ENCODE peak calls at places on chromosomes 7 and 10, in nine cellular contexts. B is Caki2; K is HS-27A; P is AG08395; F is stimulated activated CD8-positive, alpha-beta memory T cell treated with anti-CD3 and anti-CD28 coated beads, Interleukin-15, amount 100 ng/mL, for 24 hours; E is left lung; L is astrocyte of the spinal cord; X is GM23248; Q is hippocampal formation. U is an unnamed sample.

GRCh38 chr7:99379043-99379577 is 4.6 kb downstream of the ARPC1B start:
- DNase-seq in Q (peak; percentile 18), L (peak; percentile 87), X (peak; percentile 98), B (peak; percentile 81), K (no peak), P (peak; percentile 92), E (no peak), F (no peak), U (no peak)

GRCh38 chr7:51017576-51018535 is 235.2 kb upstream of the GRB10 start:
- DNase-seq in K (no peak), F (no peak), B (no peak), P (no peak), Q (no peak), E (no peak), X (no peak), L (no peak), U (no peak)

GRCh38 chr7:150399861-150400778 is 21.0 kb downstream of the ZNF775 start:
- DNase-seq in L (no peak), Q (no peak), X (peak; percentile 77), B (peak; percentile 96), E (peak; percentile 41), P (peak; percentile 43), K (no peak), F (no peak), U (no peak)

GRCh38 chr10:70675496-70676161 is 3.3 kb downstream of the ADAMTS14 start:
- DNase-seq in K (no peak), B (no peak), L (no peak), X (no peak), Q (no peak), E (no peak), F (no peak), P (no peak), U (no peak)

GRCh38 chr7:30912021-30912420 is 368 bp downstream of the AQP1 start:
- DNase-seq in P (no peak), E (peak; percentile 77), X (no peak), K (no peak), B (no peak), F (no peak), Q (no peak), L (no peak), U (no peak)

GRCh38 chr7:159147687-159148086 is 3.0 kb upstream of the VIPR2 start:
- DNase-seq in L (no peak), Q (no peak), E (no peak), K (no peak), P (no peak), B (no peak), F (no peak), X (no peak), U (no peak)

GRCh38 chr10:71217266-71218045 is 5.1 kb downstream of the UNC5B start:
- DNase-seq in X (peak; percentile 62), P (no peak), L (peak; percentile 29), E (no peak), B (no peak), F (no peak), K (no peak), Q (no peak), U (no peak)

GRCh38 chr7:44290250-44290616 is 35.2 kb downstream of the CAMK2B start:
- DNase-seq in X (no peak), K (no peak), Q (no peak), P (no peak), F (no peak), E (no peak), L (no peak), B (no peak), U (no peak)

GRCh38 chr10:61400524-61400923 is 52.7 kb downstream of the TMEM26 start:
- DNase-seq in Q (no peak), P (no peak), K (no peak), B (no peak), F (no peak), E (no peak), X (peak; percentile 9), L (no peak), U (no peak)

GRCh38 chr7:50555594-50556140 is 9.5 kb downstream of the DDC start:
- DNase-seq in E (no peak), Q (no peak), P (no peak), K (no peak), X (no peak), F (no peak), L (no peak), B (no peak), U (no peak)

GRCh38 chr10:44801383-44802327 is 109.5 kb upstream of the TMEM72 start:
- DNase-seq in X (peak; percentile 67), P (peak; percentile 39), B (peak; percentile 95), F (no peak), K (peak; percentile 75), E (peak; percentile 91), Q (no peak), L (peak; percentile 94), U (no peak)

GRCh38 chr7:32298403-32299132 is 191.6 kb downstream of the LSM5 start:
- DNase-seq in K (no peak), Q (no peak), F (no peak), X (peak; percentile 7), B (no peak), E (peak; percentile 74), P (no peak), L (no peak), U (no peak)

GRCh38 chr7:106756884-106757283 is 95.9 kb upstream of the CCDC71L start:
- DNase-seq in P (no peak), K (no peak), Q (no peak), B (no peak), E (no peak), L (no peak), F (no peak), X (no peak), U (no peak)

GRCh38 chr10:113347508-113347907 is 205.3 kb upstream of the HABP2 start:
- DNase-seq in F (no peak), X (peak; percentile 25), B (no peak), K (no peak), P (no peak), Q (peak; percentile 10), E (no peak), L (no peak), U (no peak)

GRCh38 chr7:28674359-28674782 is 262.1 kb downstream of the CREB5 start:
- DNase-seq in X (peak; percentile 9), F (no peak), B (peak; percentile 24), K (no peak), L (no peak), E (no peak), Q (no peak), P (no peak), U (no peak)

GRCh38 chr7:45267262-45267661 is 109.7 kb downstream of the RAMP3 start:
- DNase-seq in E (no peak), F (no peak), K (no peak), P (peak; percentile 31), L (peak; percentile 3), X (peak; percentile 23), B (no peak), Q (no peak), U (no peak)

GRCh38 chr10:104117839-104118323 is 4.1 kb upstream of the SFR1 start:
- DNase-seq in P (no peak), B (peak; percentile 81), L (peak; percentile 69), F (no peak), E (no peak), K (no peak), X (peak; percentile 88), Q (no peak), U (no peak)

GRCh38 chr10:75021851-75022250 is 89.6 kb upstream of the SAMD8 start:
- DNase-seq in K (no peak), B (no peak), X (no peak), Q (no peak), L (no peak), F (no peak), P (no peak), E (no peak), U (no peak)

GRCh38 chr10:11525503-11525902 is 85.9 kb downstream of the USP6NL start:
- DNase-seq in B (no peak), E (no peak), Q (no peak), F (no peak), K (no peak), P (no peak), L (no peak), X (peak; percentile 60), U (no peak)

U was measured in memory B cell.